ENCODE peak calls at places on chromosomes 16 and 17, in eight cellular contexts. E is pancreas; R is endothelial cell; D is omental fat pad; X is body of pancreas; J is heart right ventricle; S is activated CD8-positive, alpha-beta T cell treated with anti-CD3 and anti-CD28 coated beads for 36 hours; B is neural progenitor cell. P is an unnamed sample.

GRCh38 chr16:54287758-54288591 is 1.4 kb upstream of the IRX3 start:
- DNase-seq in X (no peak), R (peak), D (no peak), S (no peak), B (peak), J (peak), E (no peak), P (peak)

GRCh38 chr16:27972500-27972899 is 91.0 kb downstream of the GSG1L start:
- DNase-seq in B (peak), R (peak), J (peak), S (peak), X (no peak), E (no peak), D (no peak), P (no peak)

GRCh38 chr17:19728114-19728495 is 11.7 kb upstream of the SLC47A2 start:
- DNase-seq in J (peak), E (peak), S (no peak), X (peak), B (no peak), D (peak), R (no peak), P (peak)

GRCh38 chr16:15055141-15056053 is 477 bp downstream of the NTAN1 start:
- DNase-seq in R (no peak), X (peak), S (peak), J (peak), B (peak), E (peak), D (no peak), P (peak)

GRCh38 chr16:4323845-4324478 is 8.1 kb downstream of the GLIS2 start:
- DNase-seq in J (peak), R (peak), B (peak), S (no peak), D (no peak), E (peak), X (no peak), P (no peak)

GRCh38 chr17:48530208-48530886 is 464 bp downstream of the HOXB1 start:
- DNase-seq in J (no peak), D (no peak), B (no peak), S (no peak), X (no peak), E (no peak), R (no peak), P (peak)

GRCh38 chr16:66127459-66128362 is 238.8 kb upstream of the CDH5 start:
- DNase-seq in D (peak), X (no peak), J (peak), B (peak), E (no peak), R (peak), S (no peak), P (no peak)

GRCh38 chr17:60554377-60554788 is 28.3 kb upstream of the APPBP2 start:
- DNase-seq in R (no peak), X (no peak), E (no peak), S (no peak), B (no peak), J (no peak), D (no peak), P (no peak)

GRCh38 chr16:85473909-85474640 is 139.0 kb upstream of the GSE1 start:
- DNase-seq in B (no peak), X (no peak), J (no peak), D (no peak), E (no peak), S (no peak), R (no peak), P (peak)

GRCh38 chr16:81693047-81693446 is 86.0 kb upstream of the PLCG2 start:
- DNase-seq in S (no peak), D (no peak), E (no peak), J (no peak), B (peak), X (no peak), R (no peak), P (peak)

GRCh38 chr17:29836643-29837042 is 93.4 kb downstream of the SSH2 start:
- DNase-seq in E (no peak), R (no peak), B (no peak), J (no peak), D (no peak), S (no peak), X (no peak), P (no peak)

GRCh38 chr17:37430051-37430591 is 23.4 kb downstream of the TADA2A start:
- DNase-seq in R (no peak), E (no peak), J (no peak), S (peak), B (no peak), D (no peak), X (no peak), P (no peak)

GRCh38 chr17:12790806-12791148 is 1.5 kb downstream of the ARHGAP44 start:
- DNase-seq in J (no peak), D (no peak), B (no peak), E (no peak), R (no peak), X (no peak), S (no peak), P (no peak)

GRCh38 chr16:73025111-73025505 is 22.8 kb downstream of the ZFHX3 start:
- DNase-seq in J (peak), E (no peak), B (no peak), D (no peak), R (no peak), X (peak), S (no peak), P (no peak)

GRCh38 chr16:73024571-73025105 is 23.3 kb downstream of the ZFHX3 start:
- DNase-seq in X (peak), E (no peak), J (no peak), S (no peak), D (no peak), B (no peak), R (no peak), P (no peak)

GRCh38 chr16:73023320-73023719 is 24.6 kb downstream of the ZFHX3 start:
- DNase-seq in B (no peak), R (no peak), E (no peak), D (no peak), X (peak), J (no peak), S (no peak), P (no peak)

GRCh38 chr16:73022534-73022933 is 25.4 kb downstream of the ZFHX3 start:
- DNase-seq in E (no peak), B (no peak), D (no peak), X (no peak), S (no peak), R (no peak), J (no peak), P (no peak)

GRCh38 chr16:73023752-73024570 is 24.0 kb downstream of the ZFHX3 start:
- DNase-seq in J (no peak), D (no peak), E (no peak), B (no peak), R (no peak), X (peak), S (no peak), P (no peak)
- TF ChIP-seq CTCF in J (no peak), D (no peak), E (no peak), B (no peak), R (no peak), X (no peak), S (no peak), P (no peak)

GRCh38 chr16:11224894-11225676 is 30.9 kb downstream of the SOCS1 start:
- DNase-seq in D (no peak), S (peak), R (no peak), E (no peak), B (no peak), J (no peak), X (no peak), P (peak)
- TF ChIP-seq CTCF in D (no peak), S (no peak), R (no peak), E (no peak), B (no peak), J (no peak), X (no peak), P (no peak)

GRCh38 chr16:30371248-30371816 is 1.0 kb upstream of the TBC1D10B start:
- DNase-seq in R (no peak), S (no peak), B (no peak), D (no peak), X (no peak), J (no peak), E (no peak), P (no peak)

GRCh38 chr16:30369091-30369937 is 980 bp downstream of the TBC1D10B start:
- DNase-seq in R (peak), B (peak), S (peak), E (peak), D (no peak), J (no peak), X (no peak), P (peak)

GRCh38 chr16:30372037-30372712 is 1.9 kb upstream of the TBC1D10B start:
- DNase-seq in D (no peak), S (no peak), X (no peak), J (no peak), R (no peak), B (no peak), E (no peak), P (no peak)

GRCh38 chr16:30369938-30370443 is 303 bp downstream of the TBC1D10B start:
- DNase-seq in S (no peak), R (no peak), X (no peak), E (no peak), D (no peak), J (no peak), B (no peak), P (no peak)

GRCh38 chr16:30370444-30371247 is at the start of gene TBC1D10B:
- DNase-seq in D (peak), E (peak), R (peak), S (peak), B (peak), X (peak), J (peak), P (peak)
- TF ChIP-seq CTCF in D (no peak), E (no peak), R (no peak), S (no peak), B (peak), X (no peak), J (peak), P (peak)

GRCh38 chr16:8874388-8874787 is 5.6 kb upstream of the CARHSP1 start:
- DNase-seq in J (no peak), E (no peak), R (no peak), D (no peak), B (no peak), S (no peak), X (no peak), P (peak)

GRCh38 chr16:8869212-8869987 is 594 bp upstream of the CARHSP1 start:
- DNase-seq in E (peak), D (no peak), J (no peak), R (no peak), B (peak), X (no peak), S (peak), P (no peak)

GRCh38 chr16:8872071-8872470 is 3.3 kb upstream of the CARHSP1 start:
- DNase-seq in E (no peak), S (no peak), J (no peak), B (no peak), R (no peak), X (no peak), D (no peak), P (no peak)

GRCh38 chr16:8868272-8869211 is at the start of gene CARHSP1:
- DNase-seq in B (peak), E (peak), D (no peak), J (peak), R (peak), X (peak), S (peak), P (peak)

GRCh38 chr16:8872967-8873865 is 4.4 kb upstream of the CARHSP1 start:
- DNase-seq in B (no peak), X (no peak), J (no peak), D (no peak), E (no peak), S (no peak), R (no peak), P (no peak)
- TF ChIP-seq CTCF in B (no peak), X (no peak), J (peak), D (no peak), E (no peak), S (no peak), R (peak), P (no peak)

DNA sequence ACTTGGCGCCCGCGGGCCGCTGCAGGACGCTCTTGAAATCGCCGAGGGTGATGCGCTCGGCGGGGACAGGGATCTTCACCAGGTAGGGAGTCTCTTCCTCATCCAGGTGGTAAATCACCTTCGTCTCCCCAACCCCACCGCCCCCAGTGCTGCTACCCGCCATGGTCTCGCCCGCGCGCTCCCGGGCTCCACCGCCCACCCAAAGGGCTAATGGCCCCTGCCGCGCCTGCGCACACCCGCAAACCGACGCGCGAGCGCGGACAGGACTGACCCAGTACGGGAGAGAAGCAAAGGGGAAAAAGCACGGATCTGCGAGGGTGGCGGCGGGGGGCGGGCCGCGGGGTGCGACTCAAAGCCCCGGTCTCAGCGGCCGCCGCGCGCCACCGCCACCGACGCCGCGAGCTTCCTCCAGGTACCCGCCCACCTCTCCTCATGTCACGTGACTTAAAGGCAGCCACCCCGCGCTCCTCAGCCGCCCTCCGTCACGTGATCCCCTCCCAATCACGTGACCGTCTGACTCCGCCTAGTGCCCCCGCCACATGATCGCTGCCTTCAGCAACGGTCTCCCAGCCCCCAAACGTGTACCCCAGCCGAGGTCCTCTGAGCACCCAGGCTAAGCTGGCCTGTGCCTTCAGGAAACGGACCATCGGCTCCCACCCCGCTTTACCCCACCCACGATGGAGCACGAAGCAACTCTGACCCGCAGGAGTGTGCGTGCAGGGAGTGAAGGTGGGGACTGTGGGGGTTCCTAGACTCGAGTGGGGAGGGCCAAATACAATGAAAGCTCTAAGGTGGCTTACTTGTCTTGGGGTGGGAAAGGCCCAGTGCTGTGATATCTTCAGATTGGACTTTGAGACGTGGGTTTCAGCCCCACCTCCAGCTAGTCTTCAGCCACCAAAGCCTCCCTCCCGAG is at the start of gene DVL2:
- DNase-seq in X (peak), D (peak), J (peak), E (peak), S (peak), R (peak), B (peak), P (peak)
- TF ChIP-seq CTCF in X (no peak), D (no peak), J (no peak), E (no peak), S (no peak), R (no peak), B (no peak), P (no peak)

GRCh38 chr16:17273142-17273561 is 197.6 kb downstream of the XYLT1 start:
- DNase-seq in J (no peak), X (no peak), S (peak), B (no peak), R (no peak), D (no peak), E (no peak), P (no peak)

GRCh38 chr16:17277981-17278381 is 192.8 kb downstream of the XYLT1 start:
- DNase-seq in X (peak), D (no peak), J (peak), S (peak), E (no peak), R (peak), B (peak), P (no peak)

GRCh38 chr16:17275076-17275732 is 195.6 kb downstream of the XYLT1 start:
- DNase-seq in D (no peak), S (peak), X (peak), E (no peak), R (no peak), B (no peak), J (no peak), P (no peak)

GRCh38 chr16:17276610-17277009 is 194.2 kb downstream of the XYLT1 start:
- DNase-seq in D (no peak), S (no peak), R (no peak), E (no peak), X (no peak), J (no peak), B (no peak), P (no peak)

DNA sequence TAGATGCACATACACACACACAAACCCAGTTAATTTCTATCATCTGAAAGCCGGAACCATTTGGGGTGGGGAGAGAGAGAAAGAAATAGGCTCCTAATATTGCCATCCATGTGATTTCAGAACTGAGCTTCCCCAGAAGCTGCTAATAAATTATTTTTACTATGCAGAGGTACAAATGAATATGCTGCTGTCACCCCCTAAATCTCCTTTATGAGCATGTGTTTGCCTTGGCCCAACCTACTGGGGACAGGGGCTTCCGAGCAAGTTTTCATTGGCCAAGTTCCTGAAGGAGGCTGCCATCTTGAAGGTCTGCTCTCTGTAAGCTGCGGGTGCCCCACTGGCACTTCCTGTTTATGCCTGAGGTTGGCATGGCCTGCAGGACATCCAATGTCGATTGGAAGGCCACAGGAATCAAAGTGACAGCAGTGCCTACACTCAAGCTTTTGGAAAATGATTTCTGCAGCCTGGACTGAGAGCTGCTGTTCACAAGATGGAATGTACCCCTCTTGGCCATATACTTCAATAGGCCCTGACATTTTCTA is 194.7 kb downstream of the XYLT1 start:
- DNase-seq in X (no peak), S (no peak), J (no peak), B (no peak), E (no peak), R (no peak), D (no peak), P (no peak)
- TF ChIP-seq CTCF in X (no peak), S (no peak), J (no peak), B (no peak), E (no peak), R (no peak), D (no peak), P (no peak)

DNA sequence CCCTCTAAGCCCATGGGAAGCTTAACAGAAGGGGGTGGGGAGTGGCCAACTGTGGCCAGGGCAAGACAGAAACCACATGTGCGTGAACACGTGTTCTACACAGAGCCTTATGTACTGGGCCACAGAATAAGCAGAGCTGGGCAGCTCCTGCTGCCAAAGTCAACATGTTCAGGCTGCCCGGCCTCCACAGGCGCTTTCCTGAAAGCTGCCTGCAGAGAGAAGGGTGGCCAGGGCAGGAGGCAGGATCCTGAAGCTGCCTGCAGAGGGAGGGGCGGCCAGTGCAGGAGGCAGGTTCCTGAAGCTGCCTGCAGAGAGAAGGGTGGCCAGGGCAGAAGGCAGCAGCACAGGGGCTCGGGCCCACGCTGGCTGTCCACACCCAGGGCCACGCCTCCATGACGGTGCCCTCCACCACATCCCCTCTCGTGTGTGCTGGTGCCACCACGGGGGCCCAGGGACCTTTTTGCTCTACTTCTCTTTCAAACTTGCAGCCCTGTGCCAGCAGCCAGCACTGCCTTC is 79.5 kb downstream of the ANKRD11 start:
- DNase-seq in B (no peak), R (no peak), X (peak), E (peak), D (no peak), S (peak), J (peak), P (peak)
- TF ChIP-seq CTCF in B (no peak), R (no peak), X (peak), E (no peak), D (no peak), S (no peak), J (peak), P (no peak)

GRCh38 chr16:1530883-1531637 is 2.4 kb upstream of the TMEM204 start:
- DNase-seq in J (peak), D (no peak), E (peak), S (no peak), B (no peak), X (no peak), R (no peak), P (no peak)
- TF ChIP-seq CTCF in J (no peak), D (no peak), E (no peak), S (no peak), B (no peak), X (no peak), R (no peak), P (no peak)

GRCh38 chr16:56357291-56357764 is 68.0 kb downstream of the AMFR start:
- DNase-seq in B (peak), S (no peak), E (peak), X (no peak), D (no peak), J (no peak), R (no peak), P (no peak)

GRCh38 chr16:56356276-56357241 is 68.8 kb downstream of the AMFR start:
- DNase-seq in R (peak), D (peak), J (peak), X (peak), B (peak), E (peak), S (peak), P (peak)

GRCh38 chr16:56355786-56356275 is 69.5 kb downstream of the AMFR start:
- DNase-seq in X (no peak), D (no peak), S (no peak), J (no peak), E (peak), R (no peak), B (no peak), P (no peak)

GRCh38 chr16:56360117-56361008 is 65.0 kb downstream of the AMFR start:
- DNase-seq in B (no peak), X (peak), D (no peak), J (no peak), R (no peak), S (no peak), E (no peak), P (no peak)

DNA sequence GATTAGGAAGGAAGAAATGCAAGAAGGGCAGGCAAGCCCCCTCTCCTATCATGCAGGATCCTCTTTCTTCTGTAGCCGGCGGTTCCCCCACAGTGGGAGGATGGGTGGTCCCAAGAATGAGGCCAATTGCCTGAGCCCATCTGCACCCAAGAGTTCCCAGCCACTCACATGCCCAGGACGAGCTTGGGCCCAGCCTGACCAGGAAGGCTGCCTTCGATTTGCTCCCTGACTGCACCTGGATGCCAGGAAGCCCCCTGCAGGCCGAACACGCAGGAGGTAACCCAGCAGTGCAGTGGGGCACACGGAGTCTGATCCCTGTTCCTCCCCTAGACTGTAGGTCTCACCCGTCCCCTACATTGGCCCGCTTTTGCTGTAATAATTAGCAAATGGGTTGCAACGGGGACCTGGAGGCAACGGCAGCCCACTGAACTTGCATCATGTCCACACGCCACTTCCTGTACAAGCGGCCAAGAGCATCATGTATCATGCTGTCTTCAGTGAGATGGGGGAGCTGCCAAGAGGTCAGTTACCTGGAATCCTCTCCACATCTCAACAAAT is 67.5 kb downstream of the AMFR start:
- DNase-seq in R (no peak), D (no peak), J (no peak), B (peak), X (no peak), E (peak), S (no peak), P (peak)
- TF ChIP-seq CTCF in R (no peak), D (no peak), J (no peak), B (no peak), X (no peak), E (no peak), S (no peak), P (no peak)